ENCODE peak calls at places on chromosomes 12 and 14, in six cellular contexts. L is AG10803, P is globus pallidus, I is LoVo, U is EL, A is left ventricle myocardium superior. D is an unnamed sample.

GRCh38 chr12:80912906-80913769 is 24.6 kb downstream of the LIN7A start:
- DNase-seq in L (no peak), P (no peak), I (no peak), U (peak), A (no peak), D (no peak)

GRCh38 chr12:14907953-14908352 is 22.3 kb upstream of the MGP start:
- DNase-seq in L (no peak), P (no peak), I (no peak), U (no peak), A (no peak), D (no peak)

GRCh38 chr14:102430212-102430908 is 67.6 kb downstream of the TECPR2 start:
- DNase-seq in L (no peak), P (no peak), I (no peak), U (no peak), A (no peak), D (no peak)

GRCh38 chr12:130364578-130364977 is 26.9 kb downstream of the PIWIL1 start:
- DNase-seq in L (no peak), P (no peak), I (peak), U (no peak), A (no peak), D (no peak)

GRCh38 chr12:88242161-88242925 is 100.2 kb downstream of the TMTC3 start:
- DNase-seq in L (peak), P (no peak), I (peak), U (peak), A (no peak), D (peak)

GRCh38 chr14:56057071-56057865 is 60.9 kb upstream of the PELI2 start:
- DNase-seq in L (no peak), P (no peak), I (no peak), U (no peak), A (no peak), D (no peak)

GRCh38 chr12:63930971-63931370 is 86.5 kb downstream of the SRGAP1 start:
- DNase-seq in L (peak), P (no peak), I (no peak), U (peak), A (no peak), D (no peak)

GRCh38 chr12:120856980-120857379 is 47.2 kb downstream of the SPPL3 start:
- DNase-seq in L (peak), P (no peak), I (no peak), U (peak), A (no peak), D (peak)

GRCh38 chr12:96106137-96106536 is 70.8 kb upstream of the LTA4H start:
- DNase-seq in L (no peak), P (no peak), I (no peak), U (no peak), A (no peak), D (no peak)

GRCh38 chr12:31342314-31342713 is 16.4 kb upstream of the SINHCAF start:
- DNase-seq in L (no peak), P (no peak), I (no peak), U (no peak), A (no peak), D (no peak)

GRCh38 chr12:100141666-100141997 is 1.0 kb downstream of the BLTP3B start:
- DNase-seq in L (peak), P (peak), I (peak), U (peak), A (no peak), D (peak)

GRCh38 chr12:65663097-65663496 is 161.2 kb upstream of the HMGA2 start:
- DNase-seq in L (no peak), P (no peak), I (no peak), U (no peak), A (no peak), D (no peak)

GRCh38 chr14:54120260-54120659 is 163.6 kb upstream of the BMP4 start:
- DNase-seq in L (no peak), P (no peak), I (no peak), U (no peak), A (no peak), D (no peak)

GRCh38 chr14:100317897-100318808 is 5.0 kb upstream of the SLC25A47 start:
- DNase-seq in L (peak), P (peak), I (peak), U (peak), A (peak), D (peak)

GRCh38 chr12:1796515-1797010 is 23.8 kb upstream of the LRTM2 start:
- DNase-seq in L (peak), P (no peak), I (peak), U (peak), A (peak), D (peak)

GRCh38 chr12:38456769-38457168 is 140.2 kb downstream of the ALG10B start:
- DNase-seq in L (no peak), P (no peak), I (no peak), U (no peak), A (no peak), D (no peak)

GRCh38 chr12:115322275-115322674 is 638.3 kb upstream of the TBX3 start:
- DNase-seq in L (peak), P (no peak), I (no peak), U (peak), A (no peak), D (no peak)

GRCh38 chr12:6868211-6869048 is 1.1 kb downstream of the TPI1 start:
- DNase-seq in L (no peak), P (no peak), I (no peak), U (peak), A (no peak), D (peak)

GRCh38 chr12:43835264-43835655 is 621 bp upstream of the TMEM117 start:
- DNase-seq in L (no peak), P (peak), I (no peak), U (no peak), A (no peak), D (no peak)

GRCh38 chr14:95289323-95290010 is 30.2 kb downstream of the CLMN start:
- DNase-seq in L (no peak), P (no peak), I (no peak), U (no peak), A (no peak), D (no peak)

GRCh38 chr12:4763549-4763948 is 43.3 kb downstream of the GALNT8 start:
- DNase-seq in L (no peak), P (peak), I (no peak), U (peak), A (no peak), D (no peak)

D was measured in dermis blood vessel endothelial cell.